ENCODE peak calls at places on chromosomes 2 and 18, in eight cellular contexts. V is psoas muscle; W is left ventricle myocardium inferior; X is lung; N is CD8-positive, alpha-beta T cell; B is A549; A is right lobe of liver; H is fibroblast of pulmonary artery. Q is an unnamed sample.

GRCh38 chr2:98909381-98910211 is 26.4 kb downstream of the CRACDL start:
- DNase-seq in X (peak), B (no peak), V (peak), W (no peak), A (no peak), N (peak), H (peak), Q (peak)

GRCh38 chr2:195871326-195871725 is 197.3 kb downstream of the DNAH7 start:
- DNase-seq in A (no peak), X (no peak), V (no peak), B (no peak), H (no peak), N (no peak), W (no peak), Q (no peak)

GRCh38 chr2:27772804-27773203 is 1.3 kb downstream of the MRPL33 start:
- DNase-seq in W (no peak), X (no peak), V (no peak), B (no peak), N (no peak), A (no peak), H (no peak), Q (no peak)

GRCh38 chr2:18244840-18245239 is 315.6 kb downstream of the RDH14 start:
- DNase-seq in B (no peak), V (no peak), W (no peak), H (no peak), X (no peak), A (no peak), N (no peak), Q (no peak)

GRCh38 chr18:12405066-12405465 is 2.7 kb upstream of the PRELID3A start:
- DNase-seq in B (no peak), N (no peak), X (no peak), A (no peak), V (no peak), H (no peak), W (no peak), Q (no peak)

GRCh38 chr2:23477392-23477791 is 92.4 kb downstream of the KLHL29 start:
- DNase-seq in W (no peak), V (no peak), H (no peak), N (no peak), X (no peak), A (no peak), B (no peak), Q (no peak)

GRCh38 chr2:209189893-209190292 is 234.0 kb upstream of the MAP2 start:
- DNase-seq in N (no peak), H (no peak), V (no peak), X (no peak), B (no peak), A (no peak), W (no peak), Q (no peak)

GRCh38 chr2:202718614-202719013 is 83.8 kb downstream of the FAM117B start:
- DNase-seq in X (no peak), A (no peak), B (peak), W (no peak), V (no peak), N (no peak), H (peak), Q (peak)

GRCh38 chr2:27322301-27322765 is 564 bp downstream of the MPV17 start:
- DNase-seq in H (no peak), W (no peak), V (peak), N (no peak), B (no peak), A (peak), X (no peak), Q (peak)

GRCh38 chr18:80033181-80034067 is 810 bp upstream of the RBFA start:
- DNase-seq in B (peak), H (peak), V (no peak), X (no peak), N (no peak), A (no peak), W (no peak), Q (no peak)

GRCh38 chr2:39433586-39434195 is 3.4 kb downstream of the MAP4K3 start:
- DNase-seq in V (no peak), B (no peak), H (no peak), A (no peak), N (no peak), X (no peak), W (no peak), Q (peak)

GRCh38 chr2:30362468-30363081 is 84.5 kb upstream of the LCLAT1 start:
- DNase-seq in A (no peak), H (no peak), X (no peak), W (no peak), N (no peak), B (no peak), V (no peak), Q (no peak)

GRCh38 chr2:61534926-61535325 is 3.2 kb downstream of the XPO1 start:
- DNase-seq in H (no peak), A (no peak), X (no peak), W (no peak), V (no peak), N (no peak), B (no peak), Q (no peak)

GRCh38 chr2:144467479-144468210 is 52.3 kb downstream of the ZEB2 start:
- DNase-seq in N (no peak), W (no peak), B (no peak), X (no peak), A (no peak), H (no peak), V (no peak), Q (no peak)

GRCh38 chr2:127410871-127411396 is 7.3 kb upstream of the PROC start:
- DNase-seq in V (no peak), B (peak), W (no peak), X (peak), H (peak), A (no peak), N (no peak), Q (peak)

GRCh38 chr2:170354855-170355649 is 177.1 kb downstream of the MYO3B start:
- DNase-seq in N (no peak), W (no peak), A (no peak), X (no peak), V (no peak), B (no peak), H (no peak), Q (no peak)

GRCh38 chr18:9022397-9023170 is 79.9 kb upstream of the NDUFV2 start:
- DNase-seq in N (no peak), X (no peak), H (peak), W (no peak), V (no peak), A (no peak), B (no peak), Q (no peak)

GRCh38 chr2:113291191-113291590 is 12.5 kb upstream of the PAX8 start:
- DNase-seq in V (no peak), B (no peak), H (no peak), N (no peak), X (no peak), W (no peak), A (no peak), Q (no peak)

GRCh38 chr2:227462972-227463931 is 8.7 kb upstream of the AGFG1 start:
- DNase-seq in A (no peak), V (no peak), X (no peak), W (no peak), B (no peak), N (no peak), H (no peak), Q (no peak)

GRCh38 chr2:5560981-5561380 is 131.2 kb upstream of the SOX11 start:
- DNase-seq in W (no peak), A (no peak), H (peak), X (no peak), B (no peak), N (no peak), V (peak), Q (peak)

GRCh38 chr2:214471382-214471781 is 60.5 kb downstream of the VWC2L start:
- DNase-seq in A (no peak), V (no peak), B (no peak), X (no peak), N (no peak), W (no peak), H (no peak), Q (no peak)

GRCh38 chr18:8791171-8791651 is 85.9 kb downstream of the MTCL1 start:
- DNase-seq in V (no peak), H (peak), X (no peak), W (no peak), N (no peak), A (no peak), B (no peak), Q (peak)

GRCh38 chr2:208657468-208657867 is 250.9 kb downstream of the PTH2R start:
- DNase-seq in A (no peak), H (no peak), X (no peak), N (no peak), B (no peak), V (no peak), W (no peak), Q (no peak)

GRCh38 chr2:40367652-40368051 is 84.2 kb downstream of the SLC8A1 start:
- DNase-seq in A (no peak), V (no peak), H (peak), W (no peak), B (no peak), N (no peak), X (no peak), Q (peak)

GRCh38 chr2:70088508-70089219 is 1.4 kb downstream of the PCBP1 start:
- DNase-seq in N (no peak), H (no peak), X (no peak), A (no peak), B (no peak), W (no peak), V (no peak), Q (no peak)

GRCh38 chr2:159111346-159111922 is 143.0 kb downstream of the TANC1 start:
- DNase-seq in V (no peak), X (no peak), H (no peak), B (no peak), A (no peak), W (peak), N (no peak), Q (no peak)

GRCh38 chr2:155250800-155251199 is 552.3 kb downstream of the KCNJ3 start:
- DNase-seq in H (no peak), B (no peak), N (no peak), X (no peak), W (no peak), A (no peak), V (no peak), Q (no peak)

GRCh38 chr2:45929674-45930395 is 278.4 kb downstream of the PRKCE start:
- DNase-seq in V (no peak), B (no peak), A (no peak), X (no peak), W (no peak), H (no peak), N (no peak), Q (no peak)

GRCh38 chr2:46304635-46305034 is 7.4 kb downstream of the EPAS1 start:
- DNase-seq in W (no peak), A (no peak), B (no peak), N (no peak), H (no peak), X (no peak), V (no peak), Q (no peak)

GRCh38 chr2:133498615-133499585 is 69.4 kb downstream of the NCKAP5 start:
- DNase-seq in X (no peak), A (no peak), W (no peak), B (no peak), V (no peak), H (no peak), N (no peak), Q (no peak)

GRCh38 chr2:203797363-203798111 is 70.0 kb upstream of the CTLA4 start:
- DNase-seq in V (no peak), N (no peak), W (no peak), H (no peak), B (no peak), X (no peak), A (no peak), Q (no peak)

GRCh38 chr2:134206573-134206972 is 47.3 kb upstream of the MGAT5 start:
- DNase-seq in B (no peak), X (no peak), N (no peak), W (peak), H (peak), V (no peak), A (no peak), Q (no peak)

GRCh38 chr2:164495491-164496223 is 125.6 kb downstream of the GRB14 start:
- DNase-seq in N (no peak), W (no peak), H (peak), X (no peak), A (no peak), V (no peak), B (peak), Q (peak)
- TF ChIP-seq CTCF in N (no peak), W (peak), H (peak), X (no peak), A (peak), V (peak), B (peak), Q (peak)

GRCh38 chr2:104448661-104449410 is 405.1 kb upstream of the POU3F3 start:
- DNase-seq in N (no peak), V (no peak), A (no peak), X (no peak), H (no peak), B (no peak), W (no peak), Q (no peak)

GRCh38 chr2:104452558-104452957 is 401.4 kb upstream of the POU3F3 start:
- DNase-seq in A (no peak), H (no peak), V (no peak), N (no peak), W (no peak), B (no peak), X (no peak), Q (no peak)

GRCh38 chr2:104444840-104445239 is 409.1 kb upstream of the POU3F3 start:
- DNase-seq in B (no peak), V (no peak), N (no peak), X (no peak), W (no peak), A (no peak), H (no peak), Q (no peak)

GRCh38 chr2:104444392-104444791 is 409.5 kb upstream of the POU3F3 start:
- DNase-seq in X (no peak), W (no peak), N (no peak), A (no peak), B (no peak), V (no peak), H (no peak), Q (no peak)

DNA sequence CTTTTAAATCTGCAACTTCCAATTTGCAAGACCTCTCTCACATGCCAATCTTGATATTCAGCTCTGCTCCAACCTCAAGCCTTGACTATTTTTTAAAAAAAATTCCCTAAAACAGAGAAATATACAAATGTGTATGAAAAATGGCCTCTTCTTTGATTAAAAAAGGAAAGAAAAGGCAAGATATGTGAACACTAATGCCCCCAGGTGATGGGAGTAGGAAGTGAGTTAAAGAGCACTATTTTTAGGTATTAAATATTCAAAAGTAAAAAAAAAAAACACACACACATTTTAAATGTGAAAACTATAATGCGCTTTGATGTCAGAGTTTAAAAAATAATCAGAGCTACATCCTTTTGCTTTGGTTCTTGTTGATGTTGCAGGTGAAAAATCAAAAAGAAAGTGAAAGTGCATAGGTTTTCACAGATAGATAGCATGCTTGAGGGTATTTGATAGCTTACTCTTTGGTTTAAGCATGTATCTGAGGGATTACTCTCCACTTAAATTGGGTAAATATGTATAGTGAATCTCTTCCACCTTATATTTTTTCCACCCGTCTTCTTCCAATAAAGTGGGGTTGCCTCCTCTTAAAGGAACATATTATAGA is 406.0 kb upstream of the POU3F3 start:
- DNase-seq in V (no peak), W (no peak), A (no peak), X (no peak), N (no peak), H (no peak), B (no peak), Q (no peak)
- TF ChIP-seq CTCF in V (no peak), W (no peak), A (peak), X (no peak), N (no peak), H (no peak), B (peak), Q (no peak)

DNA sequence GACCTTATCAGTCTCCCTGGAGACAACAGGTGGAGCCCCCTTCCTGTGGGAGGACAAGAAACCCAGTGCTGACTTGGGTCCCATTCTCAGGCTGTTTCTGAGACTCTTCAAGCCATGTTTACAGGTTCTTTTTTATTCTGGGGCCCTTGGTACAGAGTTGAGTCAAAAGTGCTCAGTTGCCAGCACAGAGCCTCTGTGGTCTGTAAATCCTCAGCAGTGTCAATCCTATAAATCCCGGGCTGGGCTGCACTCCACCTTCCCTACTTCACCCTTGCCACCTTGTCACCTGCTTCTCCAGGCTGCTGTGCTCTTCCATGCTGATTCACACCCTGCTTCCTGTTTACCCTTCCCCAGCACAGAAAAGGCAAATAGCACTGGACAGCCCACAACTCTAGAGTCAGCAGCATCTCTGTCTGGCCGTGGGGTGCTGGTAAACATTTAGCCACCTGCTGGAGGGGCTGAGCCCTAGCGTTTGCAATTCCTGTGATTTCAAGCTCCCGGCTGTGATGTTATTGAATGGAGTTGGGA is 74.7 kb downstream of the TNFRSF11A start:
- DNase-seq in X (no peak), N (no peak), B (peak), A (no peak), W (no peak), H (no peak), V (no peak), Q (no peak)
- TF ChIP-seq CTCF in X (no peak), N (no peak), B (no peak), A (no peak), W (no peak), H (peak), V (no peak), Q (peak)

DNA sequence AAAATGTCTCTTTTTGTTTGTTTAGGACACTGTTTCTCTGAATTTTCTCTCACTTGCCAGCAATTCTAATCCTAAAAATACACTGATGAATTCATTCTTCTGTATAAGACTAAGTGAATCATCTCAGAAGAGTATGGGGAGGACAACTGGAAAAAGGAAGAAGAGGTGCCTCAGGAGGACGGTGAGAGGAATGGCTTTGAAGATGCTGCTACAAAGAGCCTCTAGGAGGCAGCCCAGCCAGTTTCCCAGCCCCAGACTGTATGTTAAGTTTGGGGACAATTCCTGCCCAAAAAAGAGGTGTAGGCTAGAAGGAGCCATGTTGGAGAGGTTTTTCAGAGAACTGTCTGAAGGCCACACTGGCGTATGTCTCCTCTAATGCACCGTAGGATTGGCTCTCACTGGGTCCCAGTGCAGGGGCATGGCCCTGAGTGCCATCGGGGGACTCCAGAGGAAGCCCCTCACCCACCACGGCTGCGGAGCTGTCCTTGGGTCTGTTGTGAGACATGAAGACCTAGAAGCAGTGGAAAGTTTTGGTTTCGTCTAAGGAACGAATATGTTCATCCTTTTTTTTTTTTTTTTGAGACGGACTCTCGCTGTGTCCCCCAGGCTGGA is 3.1 kb upstream of the SDC1 start:
- DNase-seq in A (no peak), N (no peak), H (no peak), W (no peak), B (no peak), X (no peak), V (no peak), Q (no peak)
- TF ChIP-seq CTCF in A (no peak), N (no peak), H (no peak), W (no peak), B (no peak), X (no peak), V (no peak), Q (peak)

DNA sequence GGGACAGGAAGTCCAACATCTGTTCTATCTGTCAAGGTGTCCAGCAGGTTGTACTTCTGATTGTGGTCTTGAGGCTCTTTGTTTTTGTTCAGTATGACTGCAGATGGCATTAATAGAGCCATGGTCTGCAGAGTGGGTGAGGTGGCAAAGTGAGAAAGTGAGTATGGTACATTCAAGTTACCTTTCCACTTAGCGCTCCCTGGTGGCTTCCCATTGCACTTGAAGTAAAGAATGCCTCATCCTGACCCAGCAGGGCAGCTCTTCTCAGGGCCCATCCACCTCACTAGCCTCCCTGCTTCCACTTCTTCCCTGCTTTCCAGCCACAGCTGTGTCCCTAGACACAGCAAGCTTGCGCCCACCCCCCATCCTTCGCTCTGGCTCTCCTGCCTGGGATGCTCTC is 148.0 kb upstream of the ALPP start:
- DNase-seq in N (no peak), H (peak), B (no peak), W (no peak), V (no peak), X (no peak), A (no peak), Q (no peak)
- TF ChIP-seq CTCF in N (no peak), H (peak), B (no peak), W (peak), V (no peak), X (no peak), A (no peak), Q (peak)

GRCh38 chr18:55339990-55340389 is 248.0 kb downstream of the TCF4 start:
- DNase-seq in H (no peak), V (no peak), A (no peak), X (no peak), W (no peak), N (no peak), B (no peak), Q (no peak)

GRCh38 chr18:55345103-55345950 is 242.7 kb downstream of the TCF4 start:
- DNase-seq in A (no peak), V (no peak), W (no peak), N (no peak), B (no peak), H (no peak), X (no peak), Q (no peak)

GRCh38 chr18:55340998-55341397 is 247.0 kb downstream of the TCF4 start:
- DNase-seq in B (no peak), V (no peak), H (no peak), N (no peak), A (no peak), X (no peak), W (no peak), Q (no peak)

GRCh38 chr18:55346387-55346786 is 241.6 kb downstream of the TCF4 start:
- DNase-seq in N (no peak), A (no peak), V (no peak), H (no peak), X (no peak), W (no peak), B (no peak), Q (no peak)

DNA sequence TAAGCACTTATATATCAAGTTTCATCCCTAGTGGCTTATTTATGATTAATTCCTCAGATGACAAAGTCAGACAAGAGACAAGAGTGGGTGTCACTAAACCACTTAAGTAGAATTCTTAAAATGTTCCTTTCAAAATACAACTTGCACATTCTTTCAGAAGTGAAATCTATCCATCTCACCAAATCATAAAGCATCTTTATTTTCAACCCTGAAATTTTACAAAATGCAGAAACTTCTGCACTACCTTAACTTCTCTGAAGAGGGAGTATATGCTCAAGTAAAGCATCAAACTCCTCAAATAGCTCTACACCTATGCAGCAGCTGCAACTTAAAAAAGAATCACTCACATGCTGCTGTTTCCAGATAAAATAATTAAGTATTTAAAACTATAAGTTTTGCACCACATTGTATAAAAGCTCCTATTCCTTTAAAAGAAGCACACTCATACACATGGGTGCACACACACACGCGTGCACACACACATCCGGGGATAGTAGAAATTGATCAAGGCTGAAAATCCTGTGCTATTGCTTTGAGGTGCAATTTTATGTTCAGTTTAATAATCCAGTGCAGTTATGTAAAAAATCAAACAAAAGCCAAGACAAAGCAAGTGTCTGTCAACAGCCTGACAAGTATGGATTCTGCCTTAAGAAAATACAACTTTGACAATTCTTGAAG is 244.5 kb downstream of the TCF4 start:
- DNase-seq in W (no peak), H (peak), B (no peak), X (no peak), V (no peak), A (no peak), N (no peak), Q (peak)
- TF ChIP-seq CTCF in W (peak), H (peak), B (peak), X (no peak), V (peak), A (peak), N (peak), Q (peak)

Q was measured in fibroblast of villous mesenchyme.